ENCODE peak calls at places on chromosomes 2 and 18, in six cellular contexts. R is erythroblast; S is GM03348; M is effector memory CD8-positive, alpha-beta T cell; T is LoVo; V is AG10803. D is an unnamed sample.
A peak's percentile ranks its signal among the peaks of the same experiment; 100 is the strongest.

GRCh38 chr2:140947236-140947635 is 1183.6 kb downstream of the LRP1B start:
- DNase-seq in R (no peak), S (no peak), M (no peak), T (no peak), V (no peak), D (no peak)

GRCh38 chr2:164840458-164840929 is 1.1 kb downstream of the COBLL1 start:
- DNase-seq in R (peak; percentile 83), S (peak; percentile 30), M (no peak), T (peak; percentile 48), V (no peak), D (no peak)

GRCh38 chr2:37454851-37455762 is 110.7 kb downstream of the QPCT start:
- DNase-seq in R (no peak), S (no peak), M (no peak), T (no peak), V (peak; percentile 74), D (no peak)

GRCh38 chr18:45282101-45282812 is 333.0 kb upstream of the SLC14A2 start:
- DNase-seq in R (peak; percentile 48), S (peak; percentile 18), M (no peak), T (no peak), V (no peak), D (no peak)

GRCh38 chr2:137659616-137660015 is 304.7 kb upstream of the HNMT start:
- DNase-seq in R (no peak), S (peak; percentile 57), M (no peak), T (no peak), V (peak; percentile 21), D (no peak)

GRCh38 chr2:239716009-239716408 is 309.1 kb downstream of the NDUFA10 start:
- DNase-seq in R (no peak), S (no peak), M (no peak), T (no peak), V (no peak), D (no peak)

GRCh38 chr2:222693837-222694236 is 22.4 kb downstream of the MOGAT1 start:
- DNase-seq in R (no peak), S (peak; percentile 22), M (no peak), T (no peak), V (no peak), D (no peak)

GRCh38 chr2:118202707-118203303 is 114.5 kb downstream of the INSIG2 start:
- DNase-seq in R (peak; percentile 36), S (peak; percentile 76), M (peak; percentile 54), T (peak; percentile 46), V (peak; percentile 47), D (no peak)

GRCh38 chr2:234496442-234496834 is 443 bp downstream of the ARL4C start:
- DNase-seq in R (no peak), S (peak; percentile 69), M (peak; percentile 56), T (peak; percentile 53), V (peak; percentile 43), D (no peak)

GRCh38 chr2:55268288-55268906 is 634 bp downstream of the MTIF2 start:
- DNase-seq in R (peak; percentile 46), S (peak; percentile 2), M (no peak), T (no peak), V (peak; percentile 5), D (no peak)

GRCh38 chr18:36440614-36441013 is 143.1 kb downstream of the FHOD3 start:
- DNase-seq in R (no peak), S (peak; percentile 57), M (no peak), T (no peak), V (peak; percentile 88), D (no peak)

GRCh38 chr18:24095976-24096375 is 42.9 kb upstream of the CABYR start:
- DNase-seq in R (no peak), S (no peak), M (no peak), T (no peak), V (peak; percentile 64), D (no peak)

GRCh38 chr2:72914226-72915075 is 2.9 kb upstream of the EMX1 start:
- DNase-seq in R (no peak), S (no peak), M (no peak), T (no peak), V (no peak), D (no peak)

GRCh38 chr18:55488473-55488872 is 99.5 kb downstream of the TCF4 start:
- DNase-seq in R (no peak), S (no peak), M (no peak), T (no peak), V (no peak), D (no peak)

GRCh38 chr18:1665064-1665463 is 760.4 kb downstream of the ADCYAP1 start:
- DNase-seq in R (no peak), S (no peak), M (no peak), T (no peak), V (no peak), D (no peak)

GRCh38 chr2:241271641-241272297 is 43.7 kb downstream of the HDLBP start:
- DNase-seq in R (peak; percentile 53), S (peak; percentile 92), M (peak; percentile 46), T (peak; percentile 58), V (peak; percentile 83), D (peak; percentile 22)

GRCh38 chr2:173288561-173288960 is 66.1 kb upstream of the CDCA7 start:
- DNase-seq in R (no peak), S (peak; percentile 16), M (no peak), T (no peak), V (peak; percentile 9), D (peak; percentile 8)

GRCh38 chr2:207765960-207766582 is 3.6 kb downstream of the FZD5 start:
- DNase-seq in R (peak; percentile 90), S (no peak), M (no peak), T (no peak), V (no peak), D (no peak)

GRCh38 chr2:172096661-172097547 is 5.8 kb downstream of the DLX2 start:
- DNase-seq in R (no peak), S (peak; percentile 78), M (no peak), T (no peak), V (peak; percentile 87), D (no peak)

GRCh38 chr18:23883277-23883790 is 131.2 kb upstream of the TTC39C start:
- DNase-seq in R (no peak), S (no peak), M (no peak), T (no peak), V (peak; percentile 26), D (no peak)

GRCh38 chr2:197875736-197876135 is 71.3 kb downstream of the PLCL1 start:
- DNase-seq in R (no peak), S (no peak), M (no peak), T (no peak), V (no peak), D (no peak)

GRCh38 chr2:61993422-61994024 is 88.0 kb downstream of the COMMD1 start:
- DNase-seq in R (peak; percentile 65), S (peak; percentile 65), M (peak; percentile 2), T (peak; percentile 14), V (peak; percentile 58), D (no peak)

GRCh38 chr2:69694894-69695849 is 46.8 kb upstream of the ANXA4 start:
- DNase-seq in R (no peak), S (peak; percentile 22), M (no peak), T (peak; percentile 66), V (peak; percentile 75), D (no peak)

GRCh38 chr2:88919087-88919738 is 227.7 kb downstream of the RPIA start:
- DNase-seq in R (peak; percentile 24), S (peak; percentile 49), M (no peak), T (peak; percentile 7), V (peak; percentile 28), D (no peak)

GRCh38 chr2:56026828-56027227 is 103.2 kb upstream of the EFEMP1 start:
- DNase-seq in R (no peak), S (no peak), M (no peak), T (no peak), V (no peak), D (no peak)

GRCh38 chr2:101842471-101842870 is 145.0 kb downstream of the MAP4K4 start:
- DNase-seq in R (no peak), S (no peak), M (no peak), T (no peak), V (no peak), D (no peak)

GRCh38 chr2:20326163-20326780 is 24.4 kb downstream of the PUM2 start:
- DNase-seq in R (peak; percentile 62), S (peak; percentile 67), M (peak; percentile 41), T (peak; percentile 42), V (peak; percentile 56), D (peak; percentile 29)

GRCh38 chr2:105052773-105053172 is 14.9 kb downstream of the MRPS9 start:
- DNase-seq in R (peak; percentile 94), S (no peak), M (no peak), T (no peak), V (no peak), D (no peak)

GRCh38 chr2:170525566-170525900 is 189.6 kb upstream of the SP5 start:
- DNase-seq in R (no peak), S (peak; percentile 85), M (no peak), T (peak; percentile 65), V (peak; percentile 95), D (no peak)

GRCh38 chr2:134468093-134468640 is 214.3 kb downstream of the MGAT5 start:
- DNase-seq in R (no peak), S (no peak), M (no peak), T (no peak), V (no peak), D (no peak)

GRCh38 chr2:190382851-190383250 is 25.3 kb upstream of the MFSD6 start:
- DNase-seq in R (peak; percentile 58), S (no peak), M (peak; percentile 40), T (peak; percentile 68), V (peak; percentile 29), D (no peak)

GRCh38 chr18:59719533-59720325 is 22.5 kb upstream of the CCBE1 start:
- DNase-seq in R (no peak), S (peak; percentile 83), M (no peak), T (no peak), V (peak; percentile 97), D (no peak)

GRCh38 chr18:79643049-79643765 is 36.4 kb upstream of the CTDP1 start:
- DNase-seq in R (no peak), S (no peak), M (no peak), T (no peak), V (no peak), D (no peak)

GRCh38 chr2:184835081-184835728 is 236.9 kb downstream of the ZNF804A start:
- DNase-seq in R (no peak), S (no peak), M (no peak), T (no peak), V (no peak), D (no peak)

D was measured in stimulated activated CD4-positive, alpha-beta T cell treated with anti-CD3 and anti-CD28 coated beads, TNF-alpha, amount 100 ng/mL, for 48 hours.